ENCODE peak calls at places on chromosomes 2 and 18, in four cellular contexts. A is endodermal cell, O is coronary artery, N is epithelial cell of esophagus. S is an unnamed sample.

GRCh38 chr18:33556846-33557245 is 21.2 kb upstream of the ASXL3 start:
- DNase-seq in A (no peak), O (no peak), N (peak; percentile 62), S (no peak)

GRCh38 chr2:128321784-128322650 is 3.3 kb upstream of the HS6ST1 start:
- DNase-seq in A (peak; percentile 93), O (peak; percentile 91), N (peak; percentile 78), S (peak; percentile 82)

GRCh38 chr18:68466714-68467113 is 248.2 kb downstream of the TMX3 start:
- DNase-seq in A (no peak), O (no peak), N (no peak), S (no peak)

GRCh38 chr18:62647179-62647578 is 68.2 kb upstream of the PHLPP1 start:
- DNase-seq in A (no peak), O (no peak), N (no peak), S (no peak)

GRCh38 chr2:128390991-128391630 is 72.4 kb upstream of the HS6ST1 start:
- DNase-seq in A (peak; percentile 10), O (peak; percentile 40), N (no peak), S (no peak)

GRCh38 chr2:3023531-3023930 is 354.1 kb downstream of the EIPR1 start:
- DNase-seq in A (no peak), O (peak; percentile 31), N (no peak), S (no peak)

GRCh38 chr2:3637311-3637675 is 20.7 kb upstream of the ALLC start:
- DNase-seq in A (peak; percentile 12), O (peak; percentile 40), N (no peak), S (no peak)

GRCh38 chr2:238790877-238791276 is 57.0 kb upstream of the TWIST2 start:
- DNase-seq in A (peak; percentile 20), O (no peak), N (no peak), S (no peak)

GRCh38 chr2:19358242-19359020 is at the start of gene OSR1:
- DNase-seq in A (peak; percentile 91), O (peak; percentile 86), N (peak; percentile 58), S (peak; percentile 77)

GRCh38 chr2:202187570-202187969 is 50.8 kb downstream of the SUMO1 start:
- DNase-seq in A (no peak), O (no peak), N (no peak), S (no peak)

GRCh38 chr2:36700311-36700710 is 3.8 kb downstream of the VIT start:
- DNase-seq in A (no peak), O (no peak), N (no peak), S (no peak)

GRCh38 chr18:22434973-22435608 is 17.4 kb upstream of the CTAGE1 start:
- DNase-seq in A (no peak), O (no peak), N (peak; percentile 88), S (no peak)

GRCh38 chr2:149650006-149650405 is 62.4 kb upstream of the MMADHC start:
- DNase-seq in A (no peak), O (no peak), N (no peak), S (no peak)

GRCh38 chr2:96864343-96865091 is 5.4 kb downstream of the SEMA4C start:
- DNase-seq in A (no peak), O (no peak), N (no peak), S (no peak)

GRCh38 chr18:48031011-48031480 is 100.6 kb upstream of the SMAD2 start:
- DNase-seq in A (peak; percentile 87), O (no peak), N (peak; percentile 73), S (peak; percentile 91)

GRCh38 chr2:189719531-189719930 is 43.1 kb downstream of the OSGEPL1 start:
- DNase-seq in A (no peak), O (no peak), N (peak; percentile 4), S (no peak)

GRCh38 chr2:45382744-45383143 is 228.3 kb downstream of the SRBD1 start:
- DNase-seq in A (no peak), O (no peak), N (peak; percentile 10), S (no peak)

GRCh38 chr2:62266433-62267038 is 70.6 kb downstream of the B3GNT2 start:
- DNase-seq in A (peak; percentile 62), O (no peak), N (peak; percentile 26), S (no peak)

GRCh38 chr2:55162284-55163006 is 69.6 kb downstream of the CLHC1 start:
- DNase-seq in A (peak; percentile 71), O (no peak), N (no peak), S (no peak)

GRCh38 chr2:1584691-1585485 is 159.4 kb downstream of the PXDN start:
- DNase-seq in A (peak; percentile 34), O (no peak), N (no peak), S (no peak)

GRCh38 chr2:234939576-234939975 is 12.2 kb upstream of the SH3BP4 start:
- DNase-seq in A (no peak), O (no peak), N (no peak), S (no peak)

GRCh38 chr2:108542071-108542470 is 7.8 kb downstream of the LIMS1 start:
- DNase-seq in A (no peak), O (no peak), N (no peak), S (no peak)

GRCh38 chr2:85353876-85354285 is 447 bp downstream of the RETSAT start:
- DNase-seq in A (no peak), O (peak; percentile 77), N (peak; percentile 55), S (peak; percentile 16)

GRCh38 chr2:208573559-208573958 is 167.0 kb downstream of the PTH2R start:
- DNase-seq in A (no peak), O (no peak), N (no peak), S (no peak)

GRCh38 chr2:134122610-134123009 is 131.3 kb upstream of the MGAT5 start:
- DNase-seq in A (peak; percentile 70), O (no peak), N (no peak), S (peak; percentile 28)

GRCh38 chr2:12087175-12087574 is 340.7 kb downstream of the LPIN1 start:
- DNase-seq in A (no peak), O (no peak), N (no peak), S (no peak)

GRCh38 chr2:236338495-236339184 is 74.4 kb upstream of the ASB18 start:
- DNase-seq in A (peak; percentile 68), O (no peak), N (no peak), S (no peak)

GRCh38 chr18:515838-516237 is 15.3 kb upstream of the COLEC12 start:
- DNase-seq in A (no peak), O (no peak), N (no peak), S (no peak)

GRCh38 chr2:67839668-67840067 is 223.1 kb downstream of the C1D start:
- DNase-seq in A (no peak), O (no peak), N (no peak), S (no peak)

GRCh38 chr2:162457021-162457420 is 113.1 kb downstream of the GCA start:
- DNase-seq in A (no peak), O (no peak), N (no peak), S (no peak)

DNA sequence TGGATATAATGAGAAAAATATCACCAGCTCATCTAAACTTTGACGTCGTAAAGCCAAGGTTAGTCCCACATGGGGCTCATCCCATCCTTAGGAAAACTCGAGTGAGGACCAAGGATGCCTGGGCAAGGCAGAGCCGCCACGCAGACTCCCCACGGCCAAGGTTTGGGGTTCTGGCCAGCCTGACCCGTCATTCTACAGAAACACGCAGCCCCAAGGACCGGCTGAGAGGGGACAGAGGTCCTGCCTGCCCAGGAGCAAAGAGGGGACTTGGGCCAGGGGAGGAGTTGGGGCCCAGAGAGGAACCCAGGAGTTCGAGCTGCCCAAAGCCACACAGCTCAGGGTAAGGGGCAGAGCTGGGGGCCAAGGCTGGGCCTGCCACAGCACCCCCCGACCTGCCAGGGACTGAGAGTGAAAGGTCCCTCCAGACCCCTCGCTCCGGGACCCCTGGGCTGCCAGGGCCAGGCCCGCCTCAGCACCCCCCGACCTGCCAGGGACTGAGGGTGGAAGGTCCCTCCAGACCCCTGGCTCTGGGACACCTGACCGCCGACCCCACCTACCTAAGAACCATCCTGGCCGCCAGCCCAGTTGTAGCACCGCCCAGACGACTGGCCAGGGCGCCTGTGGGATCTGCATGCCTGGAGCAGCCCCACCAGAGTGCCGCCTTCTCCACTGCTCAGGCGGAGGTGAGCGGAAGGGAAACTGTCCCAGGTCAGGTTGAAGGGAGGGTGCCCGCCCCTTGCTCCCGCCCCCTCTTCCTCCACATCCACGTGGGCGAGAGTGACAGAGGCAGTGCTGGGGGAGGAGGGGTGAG is at the start of gene PDCD1:
- DNase-seq in A (peak; percentile 75), O (no peak), N (no peak), S (no peak)
- H3K4me3 ChIP-seq in A (no peak within 1 kb of the TSS), O (peak within 1 kb of the TSS; percentile 62), N (no peak within 1 kb of the TSS), S (no peak within 1 kb of the TSS)

GRCh38 chr18:76808561-76808960 is 13.8 kb upstream of the ZNF236 start:
- DNase-seq in A (no peak), O (no peak), N (no peak), S (no peak)

GRCh38 chr18:76803814-76804213 is 18.5 kb upstream of the ZNF236 start:
- DNase-seq in A (peak; percentile 91), O (peak; percentile 76), N (peak; percentile 73), S (peak; percentile 85)

GRCh38 chr18:76806301-76806700 is 16.1 kb upstream of the ZNF236 start:
- DNase-seq in A (no peak), O (no peak), N (peak; percentile 96), S (no peak)

GRCh38 chr18:76803413-76803812 is 18.9 kb upstream of the ZNF236 start:
- DNase-seq in A (no peak), O (no peak), N (no peak), S (no peak)

GRCh38 chr18:76805221-76805620 is 17.1 kb upstream of the ZNF236 start:
- DNase-seq in A (no peak), O (no peak), N (peak; percentile 74), S (no peak)
- TF ChIP-seq CTCF in A (peak; percentile 55), O (no peak), N (peak; percentile 12), S (peak; percentile 32)

GRCh38 chr2:144516417-144516980 is 3.4 kb downstream of the ZEB2 start:
- DNase-seq in A (peak; percentile 76), O (no peak), N (no peak), S (no peak)

GRCh38 chr2:144513388-144514100 is 6.4 kb downstream of the ZEB2 start:
- DNase-seq in A (peak; percentile 64), O (no peak), N (no peak), S (no peak)

GRCh38 chr2:144514731-144515424 is 5.0 kb downstream of the ZEB2 start:
- DNase-seq in A (no peak), O (no peak), N (no peak), S (no peak)

GRCh38 chr2:144515694-144516416 is 4.1 kb downstream of the ZEB2 start:
- DNase-seq in A (peak; percentile 73), O (no peak), N (no peak), S (no peak)

DNA sequence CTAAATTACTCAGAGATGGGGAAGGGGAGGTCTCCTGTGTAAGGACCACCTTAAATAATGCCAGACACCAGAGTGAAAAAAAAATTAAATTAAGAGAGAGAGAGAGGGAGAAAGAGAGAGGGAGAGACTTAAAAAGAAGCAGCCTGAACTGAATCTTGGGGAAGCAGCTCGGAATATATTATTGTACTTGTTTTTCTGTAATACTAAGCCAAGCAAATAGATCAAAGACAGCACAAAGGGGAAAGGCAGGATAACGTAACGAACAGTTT is 4.6 kb downstream of the ZEB2 start:
- DNase-seq in A (no peak), O (no peak), N (no peak), S (no peak)
- H3K4me3 ChIP-seq in A (peak overlapping the region; percentile 65), O (peak overlapping the region; percentile 78), N (no peak overlapping the region), S (peak overlapping the region; percentile 93)

GRCh38 chr2:111663471-111663951 is 220.5 kb downstream of the ANAPC1 start:
- DNase-seq in A (peak; percentile 58), O (peak; percentile 53), N (no peak), S (no peak)
- TF ChIP-seq CTCF in A (peak; percentile 59), O (no peak), N (peak; percentile 11), S (no peak)

GRCh38 chr2:176130153-176130916 is 830 bp downstream of the HOXD8 start:
- DNase-seq in A (peak; percentile 78), O (no peak), N (peak; percentile 14), S (no peak)
- H3K4me3 ChIP-seq in A (no peak overlapping the region), O (peak overlapping the region; percentile 68), N (no peak overlapping the region), S (no peak overlapping the region)